ENCODE peak calls at places on chromosomes 16 and 17, in six cellular contexts. T is heart left ventricle, W is right lobe of liver, Q is sigmoid colon, K is breast epithelium, H is prostate gland. F is an unnamed sample.

GRCh38 chr16:70482624-70483023 is 28.2 kb downstream of the FCSK start:
- DNase-seq in T (no peak), W (no peak), Q (no peak), K (no peak), H (no peak), F (no peak)

GRCh38 chr17:15463363-15463762 is 4.1 kb downstream of the CDRT4 start:
- DNase-seq in T (no peak), W (no peak), Q (peak; percentile 78), K (peak; percentile 68), H (no peak), F (no peak)

GRCh38 chr17:75428775-75429469 is 23.4 kb upstream of the GRB2 start:
- DNase-seq in T (no peak), W (no peak), Q (no peak), K (no peak), H (no peak), F (no peak)

GRCh38 chr17:78611636-78612035 is 34.4 kb upstream of the DNAH17 start:
- DNase-seq in T (no peak), W (no peak), Q (peak; percentile 81), K (no peak), H (no peak), F (no peak)

GRCh38 chr17:60249517-60249826 is 99.7 kb downstream of the CA4 start:
- DNase-seq in T (no peak), W (no peak), Q (no peak), K (no peak), H (no peak), F (no peak)

GRCh38 chr16:12319464-12320030 is 343.0 kb downstream of the SNX29 start:
- DNase-seq in T (no peak), W (no peak), Q (no peak), K (no peak), H (no peak), F (no peak)

GRCh38 chr17:38605852-38606645 is at the start of gene SRCIN1:
- DNase-seq in T (peak; percentile 58), W (no peak), Q (peak; percentile 73), K (peak; percentile 43), H (peak; percentile 50), F (peak; percentile 94)

GRCh38 chr17:35171834-35172233 is 22.4 kb downstream of the SLC35G3 start:
- DNase-seq in T (no peak), W (no peak), Q (no peak), K (no peak), H (no peak), F (no peak)

GRCh38 chr17:64259436-64259835 is 3.6 kb downstream of the TEX2 start:
- DNase-seq in T (no peak), W (no peak), Q (no peak), K (no peak), H (no peak), F (no peak)

GRCh38 chr16:62927122-62927521 is 890.9 kb upstream of the CDH8 start:
- DNase-seq in T (no peak), W (no peak), Q (no peak), K (no peak), H (no peak), F (no peak)

GRCh38 chr16:50213939-50214519 is 52.3 kb upstream of the ADCY7 start:
- DNase-seq in T (no peak), W (no peak), Q (no peak), K (no peak), H (no peak), F (no peak)

GRCh38 chr17:46154151-46154816 is 38.9 kb downstream of the KANSL1 start:
- DNase-seq in T (no peak), W (peak; percentile 29), Q (no peak), K (no peak), H (no peak), F (no peak)

GRCh38 chr17:66339563-66339962 is 37.1 kb downstream of the PRKCA start:
- DNase-seq in T (no peak), W (no peak), Q (no peak), K (no peak), H (no peak), F (no peak)

GRCh38 chr17:6752068-6752909 is 3.6 kb upstream of the XAF1 start:
- DNase-seq in T (peak; percentile 43), W (peak; percentile 70), Q (peak; percentile 80), K (peak; percentile 70), H (no peak), F (no peak)

GRCh38 chr17:40487371-40488020 is 13.9 kb downstream of the TNS4 start:
- DNase-seq in T (no peak), W (no peak), Q (no peak), K (no peak), H (no peak), F (no peak)

GRCh38 chr16:20867585-20867984 is 32.6 kb downstream of the DCUN1D3 start:
- DNase-seq in T (no peak), W (no peak), Q (no peak), K (no peak), H (no peak), F (no peak)

GRCh38 chr17:40884708-40885512 is at the start of gene KRT20:
- DNase-seq in T (no peak), W (no peak), Q (no peak), K (no peak), H (no peak), F (peak; percentile 30)

GRCh38 chr17:16354585-16354984 is 1.3 kb upstream of the CENPV start:
- DNase-seq in T (no peak), W (no peak), Q (peak; percentile 14), K (no peak), H (no peak), F (no peak)

GRCh38 chr16:11190585-11191565 is 65.1 kb downstream of the SOCS1 start:
- DNase-seq in T (no peak), W (no peak), Q (no peak), K (no peak), H (no peak), F (no peak)

GRCh38 chr17:17400070-17400469 is 76.7 kb upstream of the MED9 start:
- DNase-seq in T (no peak), W (no peak), Q (no peak), K (no peak), H (no peak), F (no peak)

GRCh38 chr16:3988824-3989223 is 108.3 kb upstream of the CREBBP start:
- DNase-seq in T (no peak), W (no peak), Q (no peak), K (no peak), H (no peak), F (no peak)

GRCh38 chr17:11610999-11611566 is 12.8 kb downstream of the DNAH9 start:
- DNase-seq in T (no peak), W (no peak), Q (no peak), K (no peak), H (no peak), F (no peak)

GRCh38 chr16:19316846-19317245 is 31.3 kb downstream of the CLEC19A start:
- DNase-seq in T (no peak), W (no peak), Q (no peak), K (no peak), H (no peak), F (no peak)

GRCh38 chr16:66502020-66502913 is 47.7 kb downstream of the TK2 start:
- DNase-seq in T (peak; percentile 17), W (peak; percentile 88), Q (peak; percentile 88), K (no peak), H (no peak), F (no peak)

GRCh38 chr16:86831366-86831765 is 253.0 kb downstream of the FOXL1 start:
- DNase-seq in T (no peak), W (no peak), Q (peak; percentile 15), K (no peak), H (no peak), F (no peak)

DNA sequence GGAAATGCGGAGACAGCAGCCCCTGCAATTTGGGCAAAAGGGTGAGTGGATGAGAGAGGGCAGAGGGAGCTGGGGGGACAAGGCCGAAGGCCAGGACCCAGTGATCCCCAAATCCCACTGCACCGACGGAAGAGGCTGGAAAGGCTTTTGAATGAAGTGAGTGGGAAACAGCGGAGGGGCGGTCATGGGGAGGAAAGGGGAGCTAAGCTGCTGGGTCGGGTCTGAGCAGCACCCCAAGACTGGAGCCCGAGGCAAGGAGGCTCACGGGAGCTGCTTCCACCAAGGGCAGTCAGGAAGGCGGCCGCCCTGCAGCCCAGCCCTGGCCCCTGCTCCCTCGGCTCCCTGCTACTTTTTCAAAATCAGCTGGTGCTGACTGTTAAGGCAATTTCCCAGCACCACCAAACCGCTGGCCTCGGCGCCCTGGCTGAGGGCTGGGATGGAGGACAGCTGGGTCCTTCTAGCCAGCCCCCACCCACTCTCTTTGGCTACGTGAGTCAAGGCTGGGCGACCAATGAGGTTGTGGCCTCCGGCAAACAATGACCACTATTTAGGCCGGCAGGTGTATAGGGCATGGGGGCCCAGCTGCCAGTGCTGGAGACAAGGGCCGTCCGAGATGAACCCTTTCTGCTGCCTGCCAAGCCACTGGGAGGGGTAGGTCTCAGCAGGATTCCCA is 509 bp downstream of the SERPINF1 start:
- DNase-seq in T (peak; percentile 63), W (peak; percentile 65), Q (peak; percentile 86), K (no peak), H (no peak), F (peak; percentile 81)
- TF ChIP-seq POLR2A in T (no peak), W (peak; percentile 70), Q (no peak), K (no peak), H (no peak), F (no peak)

DNA sequence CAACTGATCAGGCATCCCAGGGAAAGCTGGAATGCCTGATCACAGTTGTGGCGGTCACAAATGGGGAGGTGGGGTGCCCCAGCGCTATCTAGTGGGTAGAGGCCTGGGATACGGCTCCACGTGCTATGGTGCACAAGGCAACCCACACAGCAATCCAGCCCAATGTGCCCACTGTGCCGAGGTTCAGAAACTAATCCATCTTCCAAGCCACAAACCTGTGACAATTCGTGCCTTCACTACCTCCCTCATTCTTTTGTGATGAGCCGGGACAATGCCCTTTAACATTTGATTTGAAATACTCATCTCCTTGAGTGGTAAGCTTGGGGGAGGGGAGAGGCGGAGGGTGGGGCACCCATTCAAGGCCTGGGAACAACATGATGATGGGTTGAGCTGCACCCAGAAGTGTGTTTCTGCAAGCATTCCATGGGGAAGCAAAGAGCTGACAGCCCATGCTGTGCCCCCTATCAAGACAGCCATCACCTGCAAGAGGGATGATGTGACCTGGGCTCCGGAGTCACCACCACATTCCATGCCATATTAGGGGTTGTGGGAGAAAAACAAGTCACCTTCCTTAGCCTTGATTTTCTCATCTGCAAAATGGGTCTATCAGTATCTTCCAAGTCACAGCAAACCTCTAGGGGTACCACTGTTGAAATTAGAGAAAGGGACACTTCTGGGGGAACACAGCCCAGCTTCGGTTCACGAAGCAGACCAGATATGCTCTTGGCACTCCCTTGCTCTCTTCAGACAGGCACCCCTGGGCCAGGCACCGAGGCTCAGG is 3.7 kb downstream of the ELOB start:
- DNase-seq in T (no peak), W (no peak), Q (no peak), K (no peak), H (no peak), F (no peak)
- TF ChIP-seq POLR2A in T (no peak), W (no peak), Q (no peak), K (no peak), H (no peak), F (no peak)

DNA sequence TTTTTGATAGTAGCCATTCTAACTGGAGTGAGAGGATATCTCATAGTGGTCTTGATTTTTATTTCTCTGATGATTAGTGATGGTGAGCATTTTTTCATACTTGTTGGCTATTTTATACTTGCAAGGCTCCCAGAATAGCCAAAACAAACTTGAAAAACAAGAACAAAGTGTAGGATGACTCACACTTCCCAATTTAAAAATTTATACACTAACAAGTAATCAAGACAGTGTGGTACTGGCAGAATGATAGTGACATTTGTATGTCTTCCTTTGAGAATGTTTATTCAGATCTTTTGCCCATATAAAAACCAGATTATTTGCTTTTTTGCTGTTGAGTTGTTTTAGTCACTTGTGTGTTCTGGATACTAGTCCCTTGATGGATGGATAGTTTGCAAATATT is 17.8 kb downstream of the SPECC1 start:
- DNase-seq in T (no peak), W (no peak), Q (no peak), K (no peak), H (no peak), F (no peak)
- TF ChIP-seq POLR2A in T (no peak), W (no peak), Q (no peak), K (no peak), H (no peak), F (no peak)

GRCh38 chr16:15950167-15950854 is 895 bp downstream of the ABCC1 start:
- DNase-seq in T (no peak), W (no peak), Q (peak; percentile 80), K (no peak), H (peak; percentile 42), F (no peak)
- TF ChIP-seq POLR2A in T (no peak), W (no peak), Q (no peak), K (no peak), H (peak; percentile 6), F (no peak)